ENCODE peak calls at places on chromosomes 11 and 22, in six cellular contexts. D is lower leg skin, H is progenitor cell of endocrine pancreas, E is stomach, F is osteoblast, T is astrocyte of the spinal cord. W is an unnamed sample.

GRCh38 chr11:40445391-40445790 is 1014.1 kb downstream of the LRRC4C start:
- DNase-seq in D (no peak), H (no peak), E (no peak), F (no peak), T (no peak), W (peak; percentile 4)

GRCh38 chr11:100908746-100909145 is 220.9 kb downstream of the PGR start:
- DNase-seq in D (no peak), H (no peak), E (no peak), F (no peak), T (peak; percentile 73), W (peak; percentile 79)

GRCh38 chr11:71206186-71206585 is 46.2 kb downstream of the SHANK2 start:
- DNase-seq in D (no peak), H (no peak), E (peak; percentile 54), F (peak; percentile 88), T (no peak), W (no peak)

GRCh38 chr22:31084811-31085492 is 3.8 kb downstream of the SMTN start:
- DNase-seq in D (peak; percentile 98), H (peak; percentile 79), E (peak; percentile 91), F (peak; percentile 99), T (peak; percentile 82), W (peak; percentile 71)

GRCh38 chr11:64652586-64653387 is 61.8 kb downstream of the SLC22A12 start:
- DNase-seq in D (peak; percentile 95), H (peak; percentile 84), E (peak; percentile 81), F (peak; percentile 97), T (peak; percentile 62), W (peak; percentile 54)

GRCh38 chr22:30806391-30806861 is 111.8 kb downstream of the OSBP2 start:
- DNase-seq in D (no peak), H (no peak), E (no peak), F (no peak), T (peak; percentile 71), W (peak; percentile 25)

GRCh38 chr11:61617515-61617914 is 36.6 kb upstream of the SYT7 start:
- DNase-seq in D (no peak), H (no peak), E (no peak), F (peak; percentile 82), T (no peak), W (no peak)

GRCh38 chr11:123194308-123195181 is 503 bp downstream of the CLMP start:
- DNase-seq in D (peak; percentile 88), H (peak; percentile 11), E (no peak), F (peak; percentile 84), T (peak; percentile 46), W (peak; percentile 17)

GRCh38 chr22:21009638-21010425 is 5.1 kb upstream of the P2RX6 start:
- DNase-seq in D (no peak), H (peak; percentile 54), E (peak; percentile 48), F (no peak), T (peak; percentile 51), W (peak; percentile 44)

GRCh38 chr11:62709262-62710000 is 2.0 kb downstream of the GNG3 start:
- DNase-seq in D (peak; percentile 99), H (peak; percentile 83), E (peak; percentile 98), F (peak; percentile 97), T (peak; percentile 98), W (peak; percentile 96)

GRCh38 chr11:117528061-117528780 is 200.6 kb downstream of the CEP164 start:
- DNase-seq in D (no peak), H (no peak), E (no peak), F (peak; percentile 68), T (peak; percentile 7), W (no peak)

GRCh38 chr11:47631473-47631872 is 10.9 kb downstream of the MTCH2 start:
- DNase-seq in D (peak; percentile 28), H (no peak), E (no peak), F (no peak), T (no peak), W (no peak)

GRCh38 chr11:126137146-126137545 is 74.3 kb downstream of the RPUSD4 start:
- DNase-seq in D (no peak), H (no peak), E (no peak), F (no peak), T (no peak), W (no peak)

GRCh38 chr11:118953265-118953664 is 2.8 kb upstream of the UPK2 start:
- DNase-seq in D (no peak), H (no peak), E (no peak), F (no peak), T (no peak), W (peak; percentile 43)

GRCh38 chr11:69891421-69892236 is 72.4 kb upstream of the FGF3 start:
- DNase-seq in D (no peak), H (no peak), E (peak; percentile 57), F (peak; percentile 54), T (no peak), W (no peak)

GRCh38 chr22:44665115-44665514 is 36.9 kb upstream of the PRR5 start:
- DNase-seq in D (no peak), H (no peak), E (no peak), F (peak; percentile 41), T (no peak), W (no peak)

GRCh38 chr11:60913793-60914619 is at the start of gene TMEM109:
- DNase-seq in D (peak; percentile 97), H (peak; percentile 72), E (peak; percentile 90), F (peak; percentile 99), T (peak; percentile 91), W (peak; percentile 80)

GRCh38 chr22:45242778-45243191 is 2.1 kb upstream of the KIAA0930 start:
- DNase-seq in D (no peak), H (no peak), E (peak; percentile 88), F (peak; percentile 58), T (no peak), W (no peak)

GRCh38 chr11:108148549-108148948 is 27.2 kb downstream of the ACAT1 start:
- DNase-seq in D (no peak), H (no peak), E (no peak), F (no peak), T (no peak), W (no peak)

GRCh38 chr11:16925495-16926065 is 88.6 kb downstream of the PLEKHA7 start:
- DNase-seq in D (no peak), H (peak; percentile 48), E (no peak), F (peak; percentile 90), T (peak; percentile 29), W (no peak)

DNA sequence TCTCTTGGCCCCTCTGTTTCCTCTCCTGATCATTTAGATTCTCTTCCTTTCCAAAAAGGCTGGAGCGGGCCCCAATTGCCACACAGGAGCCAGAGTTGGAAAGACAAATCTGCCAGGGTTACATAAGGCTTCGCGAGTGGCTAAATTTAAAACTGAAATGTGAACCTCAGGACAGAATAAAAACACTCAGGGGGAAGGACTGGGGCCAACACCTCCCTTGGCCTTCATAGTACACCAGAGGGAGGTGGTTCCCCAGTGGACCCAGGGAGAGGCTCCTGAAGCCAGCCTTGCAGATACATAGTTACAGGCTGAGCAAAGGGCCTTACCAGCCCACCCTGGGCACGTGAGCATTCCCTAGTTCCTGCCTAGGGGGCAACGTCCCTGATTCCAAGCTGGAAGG is 150.1 kb downstream of the MN1 start:
- DNase-seq in D (no peak), H (no peak), E (no peak), F (no peak), T (no peak), W (no peak)
- TF ChIP-seq CTCF in D (no peak), H (no peak), E (no peak), F (no peak), T (no peak), W (no peak)

GRCh38 chr11:15006139-15006759 is 34.1 kb upstream of the CALCA start:
- DNase-seq in D (no peak), H (no peak), E (no peak), F (no peak), T (peak; percentile 51), W (peak; percentile 53)
- TF ChIP-seq CTCF in D (no peak), H (peak; percentile 53), E (no peak), F (peak; percentile 60), T (peak; percentile 45), W (peak; percentile 78)

DNA sequence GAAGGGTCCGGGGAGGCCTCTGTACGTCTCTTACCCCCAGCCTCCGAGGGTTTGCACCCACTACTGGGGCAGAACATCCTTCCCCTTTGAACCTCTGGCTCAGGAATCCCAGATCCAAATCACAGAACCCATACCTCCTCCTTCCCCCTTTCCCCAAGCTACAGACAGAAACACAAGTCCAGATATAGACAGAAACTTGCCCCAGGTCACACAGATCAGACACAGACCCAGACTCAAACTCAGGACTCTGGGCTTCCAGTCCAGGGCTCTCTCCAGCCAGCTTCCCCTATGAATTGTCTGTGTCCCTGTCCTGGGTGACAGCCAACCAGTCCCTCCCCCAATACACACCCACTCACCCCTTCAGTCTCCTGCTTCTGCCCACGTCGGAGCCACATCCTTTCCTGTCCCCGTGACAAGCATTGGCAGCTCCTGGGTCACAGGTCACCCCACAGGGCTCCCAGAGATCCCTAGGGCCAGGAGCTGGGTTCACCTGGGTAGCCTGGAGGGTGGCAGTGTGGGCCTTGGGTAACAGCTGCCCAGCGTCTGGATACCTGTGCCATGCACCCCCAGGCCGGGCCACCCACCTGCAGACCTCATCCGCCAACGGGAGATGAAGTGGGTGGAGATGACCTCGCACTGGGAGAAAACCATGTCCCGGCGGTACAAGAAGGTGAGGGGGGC is 772 bp downstream of the TBC1D10C start:
- DNase-seq in D (no peak), H (no peak), E (no peak), F (peak; percentile 92), T (no peak), W (no peak)
- TF ChIP-seq CTCF in D (no peak), H (no peak), E (no peak), F (no peak), T (no peak), W (no peak)

GRCh38 chr11:31817621-31818493 is 6.7 kb upstream of the PAX6 start:
- DNase-seq in D (peak; percentile 76), H (no peak), E (no peak), F (peak; percentile 82), T (no peak), W (no peak)

GRCh38 chr11:31816467-31817053 is 5.4 kb upstream of the PAX6 start:
- DNase-seq in D (no peak), H (no peak), E (no peak), F (peak; percentile 83), T (no peak), W (no peak)

GRCh38 chr11:31813961-31814868 is 3.1 kb upstream of the PAX6 start:
- DNase-seq in D (peak; percentile 85), H (no peak), E (no peak), F (peak; percentile 86), T (no peak), W (no peak)

GRCh38 chr11:31817054-31817620 is 6.0 kb upstream of the PAX6 start:
- DNase-seq in D (no peak), H (no peak), E (no peak), F (peak; percentile 87), T (no peak), W (no peak)

DNA sequence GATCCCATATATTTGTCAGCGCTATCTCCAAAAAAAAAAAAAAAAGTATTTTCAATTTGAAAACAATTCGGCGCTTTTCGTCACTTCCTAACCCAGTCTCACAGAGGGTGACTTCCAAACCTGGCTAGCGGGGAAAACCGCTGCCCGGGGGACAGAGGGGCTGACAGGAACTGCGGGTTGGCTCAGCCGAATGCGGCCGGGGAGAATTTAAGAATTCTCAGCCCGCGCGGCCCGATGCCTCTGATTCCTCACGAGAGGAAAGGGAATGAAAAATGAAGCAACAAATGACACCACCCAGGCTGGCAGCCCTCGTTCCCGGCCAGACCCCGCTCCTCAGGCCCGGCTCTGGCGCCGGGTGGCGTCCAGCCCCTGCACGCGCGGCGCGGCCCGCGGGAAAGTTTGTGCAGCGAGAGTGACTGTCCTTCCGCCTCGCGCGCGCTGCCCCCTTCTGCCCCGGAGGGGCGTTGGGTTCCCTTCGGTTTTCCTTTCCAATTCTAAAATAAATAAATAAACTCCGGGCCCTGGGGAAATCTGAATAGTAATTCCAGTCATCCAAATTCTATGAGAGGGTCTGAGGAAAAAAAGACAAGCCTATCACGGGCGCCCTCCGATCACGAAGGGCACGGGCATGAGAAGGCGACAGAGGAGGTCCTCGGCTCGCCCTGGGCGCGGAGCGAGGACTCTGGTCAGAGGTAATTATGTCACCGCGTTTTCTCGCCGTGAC is 4.8 kb upstream of the PAX6 start:
- DNase-seq in D (peak; percentile 80), H (no peak), E (no peak), F (peak; percentile 90), T (no peak), W (no peak)
- TF ChIP-seq CTCF in D (no peak), H (no peak), E (no peak), F (no peak), T (no peak), W (no peak)